ENCODE peak calls at places on chromosomes 3 and 15, in four cellular contexts. G is HepG2, I is K562, J is GM12878. W is an unnamed sample.

GRCh38 chr3:133488785-133489367 is 84.6 kb upstream of the CDV3 start:
- DNase-seq in G (peak; percentile 44), J (no peak), I (no peak), W (no peak)

GRCh38 chr3:142211034-142211433 is 14.4 kb downstream of the GK5 start:
- DNase-seq in J (no peak), I (no peak), G (no peak), W (no peak)

GRCh38 chr3:87856126-87856525 is 202.7 kb downstream of the CGGBP1 start:
- DNase-seq in J (no peak), I (no peak), G (no peak), W (no peak)

GRCh38 chr3:58117561-58118305 is 93.0 kb downstream of the DNASE1L3 start:
- DNase-seq in J (no peak), G (no peak), I (no peak), W (no peak)

GRCh38 chr3:116135462-116135861 is 309.8 kb downstream of the LSAMP start:
- DNase-seq in J (no peak), G (no peak), I (no peak), W (no peak)

GRCh38 chr3:10162147-10162546 is 2.6 kb upstream of the IRAK2 start:
- DNase-seq in G (no peak), I (no peak), J (no peak), W (no peak)

GRCh38 chr15:98753726-98754125 is 105.4 kb downstream of the IGF1R start:
- DNase-seq in J (no peak), I (no peak), G (no peak), W (no peak)

GRCh38 chr3:100004931-100005330 is 109.4 kb downstream of the FILIP1L start:
- DNase-seq in I (no peak), G (no peak), J (no peak), W (no peak)

GRCh38 chr3:102255736-102256135 is 179.1 kb upstream of the ZPLD1 start:
- DNase-seq in J (no peak), I (no peak), G (no peak), W (no peak)

GRCh38 chr3:48662753-48663488 is at the start of gene CELSR3:
- DNase-seq in I (peak; percentile 39), G (peak; percentile 69), J (peak; percentile 33), W (peak; percentile 69)

GRCh38 chr3:18232317-18232716 is 192.8 kb downstream of the SATB1 start:
- DNase-seq in G (no peak), J (no peak), I (no peak), W (no peak)

GRCh38 chr3:55059027-55059629 is 131.3 kb upstream of the LRTM1 start:
- DNase-seq in J (no peak), G (no peak), I (no peak), W (no peak)

GRCh38 chr15:25670025-25670554 is 193.0 kb downstream of the ATP10A start:
- DNase-seq in J (no peak), I (no peak), G (no peak), W (peak; percentile 12)

GRCh38 chr15:97124790-97125189 is 794.3 kb downstream of the NR2F2 start:
- DNase-seq in J (no peak), I (no peak), G (no peak), W (no peak)

GRCh38 chr15:77654975-77655374 is 22.3 kb upstream of the LINGO1 start:
- DNase-seq in G (peak; percentile 45), J (no peak), I (peak; percentile 73), W (peak; percentile 78)

GRCh38 chr3:96267577-96267976 is 546.8 kb upstream of the EPHA6 start:
- DNase-seq in J (no peak), I (no peak), G (no peak), W (no peak)

GRCh38 chr3:73603771-73604171 is 21.0 kb downstream of the PDZRN3 start:
- DNase-seq in I (no peak), G (no peak), J (no peak), W (no peak)

GRCh38 chr3:27467545-27467944 is 16.6 kb downstream of the SLC4A7 start:
- DNase-seq in J (no peak), I (no peak), G (peak; percentile 28), W (peak; percentile 33)

GRCh38 chr3:33277193-33277882 is at the start of gene FBXL2:
- DNase-seq in G (peak; percentile 75), J (no peak), I (peak; percentile 99), W (peak; percentile 98)

GRCh38 chr3:83928391-83928790 is 1030.4 kb upstream of the CADM2 start:
- DNase-seq in J (no peak), I (peak; percentile 11), G (peak; percentile 50), W (peak; percentile 6)

GRCh38 chr3:169143471-169143870 is 520.0 kb downstream of the MECOM start:
- DNase-seq in J (no peak), I (no peak), G (no peak), W (no peak)

GRCh38 chr3:50010959-50011358 is 71.0 kb downstream of the RBM6 start:
- DNase-seq in J (no peak), G (no peak), I (no peak), W (no peak)

GRCh38 chr3:141498592-141499223 is 11.9 kb downstream of the RASA2 start:
- DNase-seq in G (no peak), I (no peak), J (peak; percentile 74), W (no peak)

GRCh38 chr3:23254287-23254686 is 51.2 kb downstream of the UBE2E2 start:
- DNase-seq in J (no peak), G (no peak), I (no peak), W (no peak)

GRCh38 chr3:57729339-57730039 is 26.6 kb upstream of the SLMAP start:
- DNase-seq in G (no peak), I (no peak), J (no peak), W (no peak)

GRCh38 chr3:147775816-147776530 is 366.8 kb downstream of the ZIC1 start:
- DNase-seq in G (no peak), J (no peak), I (no peak), W (no peak)

GRCh38 chr3:188947401-188947982 is 224.3 kb upstream of the TPRG1 start:
- DNase-seq in G (no peak), J (no peak), I (peak; percentile 57), W (peak; percentile 79)

GRCh38 chr15:90750186-90750585 is 33.0 kb downstream of the BLM start:
- DNase-seq in I (no peak), G (no peak), J (no peak), W (no peak)

GRCh38 chr15:83113881-83114280 is 6.4 kb downstream of the TM6SF1 start:
- DNase-seq in J (no peak), I (no peak), G (no peak), W (no peak)

GRCh38 chr3:82044918-82045715 is 283.7 kb upstream of the GBE1 start:
- DNase-seq in J (no peak), G (no peak), I (no peak), W (no peak)

GRCh38 chr3:126543457-126544090 is 15.2 kb downstream of the C3orf22 start:
- DNase-seq in G (no peak), J (no peak), I (no peak), W (no peak)
- TF ChIP-seq FOXM1 in G (no peak), J (no peak), I (no peak), W (no peak)

GRCh38 chr3:12353796-12354505 is 65.1 kb downstream of the PPARG start:
- DNase-seq in G (no peak), J (no peak), I (no peak), W (no peak)

GRCh38 chr3:12352253-12352652 is 63.4 kb downstream of the PPARG start:
- DNase-seq in I (no peak), G (no peak), J (no peak), W (no peak)

GRCh38 chr3:12357456-12357855 is 68.6 kb downstream of the PPARG start:
- DNase-seq in J (no peak), I (no peak), G (no peak), W (no peak)

GRCh38 chr3:12356175-12356574 is 67.3 kb downstream of the PPARG start:
- DNase-seq in I (no peak), G (no peak), J (no peak), W (no peak)

DNA sequence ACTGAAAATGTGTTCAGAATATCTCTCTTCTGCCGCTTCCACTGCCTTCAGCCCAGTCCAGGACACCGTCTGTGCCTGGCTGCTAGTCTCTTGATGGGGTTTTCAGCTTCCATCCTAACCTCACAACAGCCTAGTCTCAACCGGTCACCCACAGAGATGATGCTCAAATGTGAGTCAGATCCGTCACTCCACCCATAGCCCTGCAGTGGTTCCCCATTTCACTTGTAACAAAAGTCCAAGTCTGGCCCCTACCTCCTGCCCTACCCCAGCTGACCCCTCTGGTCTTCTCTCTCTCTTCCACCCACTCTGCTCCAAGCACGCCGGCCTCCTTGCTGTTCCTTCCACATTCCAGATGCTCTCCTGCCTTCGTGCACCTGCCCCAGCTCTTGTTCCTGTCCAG is 68.1 kb downstream of the PPARG start:
- DNase-seq in I (no peak), J (no peak), G (no peak), W (no peak)
- TF ChIP-seq TARDBP in I (no peak), J (no peak), G (no peak), W (no peak)

GRCh38 chr3:193746832-193747231 is 153.8 kb downstream of the OPA1 start:
- DNase-seq in G (no peak), I (no peak), J (no peak), W (no peak)

GRCh38 chr3:193743702-193744047 is 150.7 kb downstream of the OPA1 start:
- DNase-seq in I (no peak), J (no peak), G (no peak), W (no peak)

GRCh38 chr3:193742628-193743027 is 149.6 kb downstream of the OPA1 start:
- DNase-seq in J (peak; percentile 40), G (no peak), I (no peak), W (no peak)

GRCh38 chr3:193744048-193744821 is 151.2 kb downstream of the OPA1 start:
- DNase-seq in G (peak; percentile 99), I (no peak), J (peak; percentile 27), W (no peak)

GRCh38 chr3:193744822-193745684 is 152.0 kb downstream of the OPA1 start:
- DNase-seq in G (peak; percentile 69), I (no peak), J (no peak), W (no peak)
- TF ChIP-seq FOXM1 in G (no peak), I (no peak), J (no peak), W (no peak)

DNA sequence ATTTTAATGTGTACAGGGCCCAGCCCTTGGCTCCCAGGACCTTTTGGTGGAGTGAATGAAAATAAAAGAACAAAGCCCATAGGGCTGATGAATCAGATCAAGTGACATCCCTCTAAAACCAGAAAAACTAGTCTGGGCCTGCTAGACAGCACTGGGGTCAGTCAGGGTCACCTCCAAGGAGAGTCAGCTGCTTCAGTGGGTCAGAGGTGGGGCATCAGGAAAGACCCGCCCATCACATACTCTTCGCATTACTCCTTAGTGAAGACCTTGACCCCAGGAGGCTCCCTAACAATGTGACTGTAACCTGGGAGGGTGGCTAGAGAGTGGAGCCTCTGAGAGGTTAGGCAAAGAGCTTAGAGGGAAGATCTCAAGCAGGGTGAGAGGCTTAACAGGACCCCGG is 12.9 kb downstream of the PPCDC start:
- DNase-seq in G (no peak), J (no peak), I (peak; percentile 43), W (no peak)
- TF ChIP-seq TARDBP in G (no peak), J (no peak), I (no peak), W (no peak)

GRCh38 chr3:61789861-61790260 is 228.5 kb downstream of the PTPRG start:
- DNase-seq in G (no peak), J (no peak), I (no peak), W (no peak)
- TF ChIP-seq FOXM1 in G (no peak), J (no peak), I (no peak), W (no peak)

DNA sequence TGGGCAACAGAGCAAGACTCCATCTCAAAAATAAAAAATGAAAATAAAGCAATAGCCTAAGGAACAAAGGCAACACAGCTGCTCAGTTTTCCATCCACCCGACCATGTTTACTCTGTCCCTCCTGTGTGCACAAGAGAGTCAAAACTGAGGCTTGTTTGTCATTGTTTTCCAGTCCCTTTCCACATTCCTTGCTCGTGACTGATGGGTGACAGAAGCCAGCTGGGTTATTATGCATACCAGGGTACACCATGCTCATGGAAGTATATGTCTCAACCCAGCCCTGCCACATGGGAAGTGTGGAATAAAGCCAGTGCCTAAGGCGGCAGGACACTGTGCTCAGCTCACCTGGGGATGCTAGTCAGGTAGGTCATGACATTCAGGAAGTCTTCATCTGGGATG is 49.5 kb downstream of the MCF2L2 start:
- DNase-seq in I (no peak), J (no peak), G (peak; percentile 6), W (no peak)
- TF ChIP-seq TARDBP in I (no peak), J (no peak), G (no peak), W (no peak)